ENCODE peak calls at places on chromosomes 3 and 15, in four cellular contexts. G, M, K and Z are unnamed samples.

GRCh38 chr3:123026551-123027291 is 842 bp downstream of the SEMA5B start:
- DNase-seq in M (peak; percentile 41), G (no peak), K (peak; percentile 35), Z (peak; percentile 57)

GRCh38 chr15:52349062-52349700 is 53.6 kb upstream of the MYO5C start:
- DNase-seq in M (no peak), K (no peak), G (no peak), Z (no peak)

GRCh38 chr15:80179025-80179759 is 26.4 kb downstream of the FAH start:
- DNase-seq in M (no peak), K (no peak), G (no peak), Z (no peak)

GRCh38 chr15:83775738-83776137 is 121.8 kb downstream of the ADAMTSL3 start:
- DNase-seq in M (no peak), K (no peak), G (no peak), Z (no peak)

GRCh38 chr15:57652481-57652880 is 54.0 kb upstream of the POLR2M start:
- DNase-seq in M (no peak), K (no peak), G (no peak), Z (no peak)

GRCh38 chr15:38690737-38691332 is 126.2 kb upstream of the RASGRP1 start:
- DNase-seq in M (peak; percentile 36), G (peak; percentile 69), K (peak; percentile 80), Z (peak; percentile 76)

GRCh38 chr3:33061782-33062181 is 35.2 kb downstream of the GLB1 start:
- DNase-seq in M (no peak), K (no peak), G (no peak), Z (no peak)

GRCh38 chr15:65287515-65287845 is 797 bp upstream of the PARP16 start:
- DNase-seq in K (no peak), M (no peak), G (no peak), Z (no peak)

GRCh38 chr3:16945330-16945729 is 60.6 kb downstream of the PLCL2 start:
- DNase-seq in K (no peak), M (no peak), G (no peak), Z (no peak)

GRCh38 chr3:13012228-13012691 is 61.0 kb downstream of the IQSEC1 start:
- DNase-seq in K (peak; percentile 51), M (peak; percentile 88), G (peak; percentile 87), Z (no peak)

GRCh38 chr15:90839187-90840071 is 29.0 kb upstream of the FURIN start:
- DNase-seq in K (peak; percentile 39), M (no peak), G (no peak), Z (no peak)

GRCh38 chr3:189914799-189915198 is 205.9 kb downstream of the P3H2 start:
- DNase-seq in M (no peak), G (no peak), K (no peak), Z (no peak)

GRCh38 chr15:78716651-78717050 is 75.6 kb upstream of the CHRNB4 start:
- DNase-seq in K (no peak), M (no peak), G (no peak), Z (no peak)

GRCh38 chr15:82802497-82802896 is 3.4 kb downstream of the FSD2 start:
- DNase-seq in G (no peak), M (no peak), K (no peak), Z (no peak)

GRCh38 chr3:14598143-14598569 is 53.4 kb upstream of the CCDC174 start:
- DNase-seq in G (peak; percentile 11), M (no peak), K (no peak), Z (no peak)

GRCh38 chr3:61646851-61647525 is 85.6 kb downstream of the PTPRG start:
- DNase-seq in M (no peak), G (no peak), K (no peak), Z (no peak)

GRCh38 chr3:139532996-139533395 is 6.5 kb downstream of the RBP1 start:
- DNase-seq in M (no peak), G (no peak), K (peak; percentile 29), Z (no peak)

GRCh38 chr3:12944849-12945248 is 103.5 kb upstream of the RPL32 start:
- DNase-seq in K (no peak), M (no peak), G (no peak), Z (no peak)

GRCh38 chr3:16191591-16191990 is 17.1 kb downstream of the GALNT15 start:
- DNase-seq in K (no peak), M (no peak), G (no peak), Z (no peak)

GRCh38 chr3:14550651-14551611 is 10.8 kb upstream of the GRIP2 start:
- DNase-seq in G (no peak), M (peak; percentile 24), K (no peak), Z (no peak)

GRCh38 chr15:56913670-56914069 is 4.8 kb upstream of the TCF12 start:
- DNase-seq in K (no peak), M (no peak), G (no peak), Z (no peak)

GRCh38 chr3:190514163-190515153 is 573 bp downstream of the IL1RAP start:
- DNase-seq in M (peak; percentile 50), G (peak; percentile 70), K (peak; percentile 64), Z (peak; percentile 34)

GRCh38 chr15:91263632-91264477 is 163.8 kb downstream of the SV2B start:
- DNase-seq in G (peak; percentile 93), K (peak; percentile 27), M (peak; percentile 84), Z (no peak)

GRCh38 chr3:131283862-131284261 is 97.7 kb upstream of the NUDT16 start:
- DNase-seq in G (no peak), K (peak; percentile 86), M (no peak), Z (no peak)

GRCh38 chr3:109334572-109334971 is 2.8 kb downstream of the DPPA4 start:
- DNase-seq in K (no peak), M (no peak), G (no peak), Z (no peak)

GRCh38 chr15:98596885-98597343 is 51.4 kb upstream of the IGF1R start:
- DNase-seq in G (no peak), M (no peak), K (no peak), Z (no peak)

GRCh38 chr3:171833775-171834460 is 9.2 kb upstream of the TMEM212 start:
- DNase-seq in G (no peak), K (no peak), M (no peak), Z (no peak)

GRCh38 chr15:61038387-61038786 is 190.7 kb downstream of the RORA start:
- DNase-seq in G (no peak), M (no peak), K (no peak), Z (no peak)

DNA sequence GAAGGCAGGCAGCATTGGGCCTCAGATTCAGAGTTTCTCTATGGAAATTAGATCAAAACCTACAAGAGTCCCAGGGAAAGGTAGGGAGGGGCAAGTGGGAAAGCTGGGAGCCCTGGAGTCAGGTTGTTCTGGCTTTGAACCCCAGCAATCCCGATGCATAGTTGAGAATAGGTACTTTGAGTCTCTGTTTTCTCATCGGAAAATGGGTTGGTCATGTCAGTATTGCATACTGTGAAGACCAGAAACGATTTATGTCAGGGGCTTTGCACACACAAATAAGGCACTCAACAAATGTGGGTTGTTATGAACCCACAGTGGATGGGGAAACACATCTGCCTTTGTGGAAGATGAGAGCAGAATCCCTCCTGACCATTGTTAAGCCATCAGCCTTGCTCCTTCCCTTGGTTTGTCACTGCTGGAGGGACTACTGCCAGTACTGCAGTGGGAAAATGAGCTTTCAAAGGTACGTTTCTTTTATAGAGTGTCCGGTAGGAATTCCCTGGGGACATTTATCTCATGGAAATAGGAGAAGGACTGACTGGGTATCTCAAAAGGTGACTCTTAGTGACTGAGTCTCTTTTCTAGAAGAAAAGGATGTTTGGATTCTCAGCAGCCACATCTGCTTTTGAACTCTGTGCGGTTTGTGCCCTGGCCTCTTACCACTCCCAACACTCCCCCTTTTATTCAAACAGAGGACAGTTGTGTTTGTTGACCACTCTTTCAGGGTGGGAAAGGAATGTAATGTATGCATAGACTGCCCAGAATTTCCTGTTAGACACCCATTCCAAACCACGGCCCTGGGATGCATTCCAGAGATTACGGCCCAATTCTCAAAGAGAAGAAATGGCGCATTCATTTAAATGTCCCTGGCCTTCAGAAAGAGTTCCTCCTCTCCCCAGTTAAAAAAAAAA is 54.6 kb upstream of the VILL start:
- DNase-seq in G (no peak), M (no peak), K (peak; percentile 21), Z (no peak)
- TF ChIP-seq CTCF in G (no peak), M (no peak), K (no peak), Z (no peak)

DNA sequence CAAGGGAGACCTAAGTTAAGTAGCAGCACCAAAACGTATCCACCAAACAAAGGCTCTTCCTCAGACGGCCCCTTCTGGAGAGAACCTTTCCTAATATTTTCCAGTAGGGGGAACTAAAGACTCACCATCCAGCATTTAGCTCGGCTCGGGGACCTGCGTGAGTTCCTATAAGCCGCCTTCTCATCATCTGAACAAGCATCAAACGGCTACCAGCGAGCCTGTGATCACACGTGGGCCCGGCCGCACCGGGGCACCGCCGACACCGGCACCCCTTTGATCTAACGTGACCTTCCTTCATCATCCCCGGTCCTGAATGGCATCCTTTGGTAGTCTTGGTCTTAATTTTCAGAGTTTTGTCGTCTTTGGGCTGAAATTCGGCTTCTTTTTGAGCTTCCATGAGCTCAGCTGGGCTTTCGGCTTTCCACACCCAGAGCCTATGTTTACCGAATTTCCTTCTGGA is 1.4 kb upstream of the ROBO2 start:
- DNase-seq in G (peak; percentile 74), M (peak; percentile 61), K (peak; percentile 79), Z (peak; percentile 77)
- TF ChIP-seq CTCF in G (peak; percentile 67), M (peak; percentile 51), K (peak; percentile 61), Z (peak; percentile 61)

GRCh38 chr3:46966811-46967210 is 9.7 kb downstream of the CCDC12 start:
- DNase-seq in G (no peak), K (no peak), M (no peak), Z (no peak)
- TF ChIP-seq CTCF in G (no peak), K (no peak), M (no peak), Z (no peak)

DNA sequence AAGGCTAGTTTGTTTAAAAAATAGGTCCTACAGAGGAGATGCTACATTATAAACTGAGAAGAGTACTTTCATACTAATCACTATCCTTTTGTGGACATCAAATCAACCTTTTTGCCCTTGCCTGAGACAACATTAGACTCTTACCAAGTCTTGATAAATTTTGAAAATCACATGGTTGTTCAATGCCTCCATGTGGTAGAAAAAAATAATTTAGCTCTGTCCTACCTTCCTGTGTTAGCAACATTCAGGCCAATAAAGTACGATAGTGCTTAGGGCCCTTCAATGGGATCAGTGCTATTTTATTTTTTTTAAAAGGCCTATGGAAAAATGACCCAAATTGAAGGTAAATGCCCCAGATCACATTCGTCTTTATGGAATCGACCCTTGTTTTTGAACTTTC is 5.0 kb upstream of the UBE2E1 start:
- DNase-seq in M (no peak), G (no peak), K (no peak), Z (no peak)
- TF ChIP-seq CTCF in M (peak; percentile 33), G (peak; percentile 25), K (no peak), Z (no peak)

GRCh38 chr3:44661189-44661588 is 12.7 kb downstream of the ZNF35 start:
- DNase-seq in G (no peak), K (no peak), M (no peak), Z (no peak)
- TF ChIP-seq CTCF in G (no peak), K (no peak), M (no peak), Z (peak; percentile 65)

DNA sequence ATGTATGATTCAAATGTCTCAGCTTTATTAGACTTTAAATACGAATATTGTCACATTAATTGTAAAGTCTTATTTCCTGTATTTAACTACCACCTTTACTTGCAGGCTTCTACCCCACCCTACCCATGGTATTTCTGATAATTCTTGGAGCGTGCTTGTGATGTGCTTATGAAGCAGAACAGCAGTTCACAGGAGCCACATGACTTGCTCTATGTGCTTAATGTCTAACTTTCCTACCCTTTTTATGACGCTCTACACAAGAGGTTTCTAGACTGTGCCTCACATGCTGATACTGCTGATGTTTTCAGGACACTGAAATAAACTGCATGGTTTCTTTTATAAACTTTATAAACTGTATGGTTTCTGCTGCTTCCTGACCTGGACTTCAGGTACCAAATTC is 553.5 kb upstream of the CCDC54 start:
- DNase-seq in M (no peak), G (no peak), K (no peak), Z (no peak)
- TF ChIP-seq CTCF in M (no peak), G (no peak), K (no peak), Z (no peak)

GRCh38 chr3:98329392-98330124 is 24.1 kb upstream of the OR5K4 start:
- DNase-seq in M (peak; percentile 21), K (peak; percentile 59), G (no peak), Z (peak; percentile 45)
- TF ChIP-seq CTCF in M (peak; percentile 62), K (peak; percentile 61), G (peak; percentile 29), Z (peak; percentile 68)